ENCODE peak calls at places on chromosomes 16 and 17, in six cellular contexts. P, O, U, V, K and D are unnamed samples.

GRCh38 chr16:28090646-28091377 is 27.3 kb upstream of the GSG1L start:
- DNase-seq in P (no peak), O (no peak), U (no peak), V (peak), K (no peak), D (no peak)

GRCh38 chr16:72976047-72976746 is 71.7 kb downstream of the ZFHX3 start:
- DNase-seq in P (no peak), O (no peak), U (no peak), V (no peak), K (no peak), D (no peak)

GRCh38 chr16:21637032-21637968 is 15.1 kb downstream of the IGSF6 start:
- DNase-seq in P (no peak), O (no peak), U (no peak), V (no peak), K (no peak), D (no peak)

GRCh38 chr17:45857977-45858708 is 13.5 kb downstream of the SPPL2C start:
- DNase-seq in P (no peak), O (no peak), U (no peak), V (peak), K (no peak), D (no peak)

GRCh38 chr16:8694795-8695194 is 20.4 kb downstream of the ABAT start:
- DNase-seq in P (no peak), O (no peak), U (no peak), V (no peak), K (no peak), D (no peak)

GRCh38 chr17:6555331-6556120 is 829 bp downstream of the PITPNM3 start:
- DNase-seq in P (no peak), O (no peak), U (no peak), V (no peak), K (no peak), D (no peak)

GRCh38 chr17:21453144-21453982 is 77.2 kb downstream of the KCNJ12 start:
- DNase-seq in P (no peak), O (no peak), U (no peak), V (no peak), K (no peak), D (no peak)

GRCh38 chr16:76780556-76780955 is 410.4 kb upstream of the MON1B start:
- DNase-seq in P (no peak), O (no peak), U (no peak), V (no peak), K (no peak), D (no peak)

GRCh38 chr16:88846088-88846487 is 10.7 kb downstream of the GALNS start:
- DNase-seq in P (no peak), O (no peak), U (no peak), V (no peak), K (no peak), D (no peak)

GRCh38 chr16:11497329-11497805 is 89.4 kb downstream of the LITAF start:
- DNase-seq in P (peak), O (peak), U (peak), V (peak), K (peak), D (no peak)

GRCh38 chr16:82788919-82789318 is 162.2 kb downstream of the CDH13 start:
- DNase-seq in P (no peak), O (no peak), U (no peak), V (no peak), K (no peak), D (no peak)

GRCh38 chr17:36755586-36755985 is 154.2 kb downstream of the MRM1 start:
- DNase-seq in P (peak), O (peak), U (no peak), V (no peak), K (no peak), D (no peak)

GRCh38 chr17:50055426-50056216 is at the start of gene ITGA3:
- DNase-seq in P (peak), O (peak), U (peak), V (peak), K (no peak), D (no peak)

GRCh38 chr16:10228779-10229178 is 46.6 kb upstream of the GRIN2A start:
- DNase-seq in P (no peak), O (no peak), U (no peak), V (no peak), K (no peak), D (no peak)

GRCh38 chr16:88435437-88436355 is 17.4 kb upstream of the ZFPM1 start:
- DNase-seq in P (no peak), O (no peak), U (no peak), V (no peak), K (no peak), D (no peak)

GRCh38 chr16:19963306-19963705 is 78.7 kb upstream of the GPRC5B start:
- DNase-seq in P (no peak), O (no peak), U (peak), V (no peak), K (no peak), D (no peak)

GRCh38 chr17:58337600-58338453 is 9.2 kb upstream of the TSPOAP1 start:
- DNase-seq in P (peak), O (peak), U (peak), V (peak), K (peak), D (peak)

GRCh38 chr16:80433617-80434016 is 107.2 kb upstream of the DYNLRB2 start:
- DNase-seq in P (no peak), O (no peak), U (no peak), V (no peak), K (no peak), D (no peak)

GRCh38 chr17:67608691-67609090 is 109.0 kb upstream of the NOL11 start:
- DNase-seq in P (no peak), O (no peak), U (no peak), V (peak), K (no peak), D (peak)

GRCh38 chr17:42781639-42782401 is 1.4 kb downstream of the WNK4 start:
- DNase-seq in P (no peak), O (no peak), U (no peak), V (no peak), K (no peak), D (no peak)

GRCh38 chr17:18109935-18110334 is 1.4 kb downstream of the MYO15A start:
- DNase-seq in P (no peak), O (no peak), U (no peak), V (no peak), K (no peak), D (no peak)

DNA sequence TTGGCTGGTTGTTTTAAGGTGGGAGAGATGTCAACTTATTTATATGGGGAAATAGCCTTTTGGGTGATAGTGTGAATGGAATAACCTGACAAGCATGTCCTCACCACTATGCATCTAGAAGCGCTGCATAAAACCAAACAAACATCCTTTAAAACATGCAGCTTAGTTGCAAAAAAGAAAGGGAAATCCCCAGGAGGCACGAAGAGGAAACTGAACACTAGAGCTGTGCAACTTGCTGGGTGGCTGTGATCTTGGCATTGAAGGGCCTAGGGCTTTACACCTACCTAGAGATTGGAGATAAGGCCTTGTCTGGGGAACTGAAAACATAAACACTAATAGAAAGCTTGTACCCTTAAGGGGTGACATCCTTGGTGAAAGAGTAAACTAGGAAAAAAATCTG is 7.3 kb downstream of the C16orf54 start:
- DNase-seq in P (no peak), O (no peak), U (no peak), V (no peak), K (no peak), D (no peak)
- H3K4me3 ChIP-seq in P (no peak), O (no peak), U (no peak), V (no peak), K (no peak), D (no peak)

GRCh38 chr16:57626420-57627170 is 1.8 kb upstream of the ADGRG1 start:
- DNase-seq in P (no peak), O (no peak), U (no peak), V (no peak), K (no peak), D (no peak)

GRCh38 chr16:57628008-57628781 is at the start of gene ADGRG1:
- DNase-seq in P (peak), O (peak), U (peak), V (peak), K (peak), D (peak)

GRCh38 chr16:57628782-57629181 is 352 bp downstream of the ADGRG1 start:
- DNase-seq in P (no peak), O (no peak), U (no peak), V (no peak), K (no peak), D (no peak)

GRCh38 chr16:57624806-57625500 is 3.5 kb upstream of the ADGRG1 start:
- DNase-seq in P (no peak), O (no peak), U (no peak), V (no peak), K (no peak), D (no peak)

GRCh38 chr16:57627184-57627871 is 1.1 kb upstream of the ADGRG1 start:
- DNase-seq in P (no peak), O (no peak), U (no peak), V (peak), K (no peak), D (peak)
- TF ChIP-seq CTCF in P (peak), O (no peak), U (peak), V (peak), K (no peak), D (peak)

DNA sequence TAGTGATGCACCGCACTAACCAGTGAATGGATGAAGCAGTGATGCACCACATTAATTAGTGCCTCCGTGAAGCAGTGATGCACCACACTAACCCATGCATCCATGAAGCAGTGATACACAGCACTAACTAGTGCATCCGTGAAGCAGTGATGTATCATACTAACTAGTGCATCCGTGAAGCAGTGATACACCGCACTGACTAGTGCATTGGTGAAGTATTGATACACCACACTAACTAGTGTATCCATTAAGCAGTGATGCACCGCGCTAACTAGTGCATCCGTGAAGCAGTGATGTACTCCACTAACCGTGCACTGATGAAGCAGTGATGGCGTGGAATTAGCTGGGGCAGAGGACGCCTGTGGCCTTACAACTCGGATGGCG is 80.6 kb upstream of the NKD1 start:
- DNase-seq in P (no peak), O (no peak), U (no peak), V (no peak), K (peak), D (no peak)
- H3K4me3 ChIP-seq in P (peak), O (no peak), U (peak), V (peak), K (peak), D (no peak)

GRCh38 chr17:74478369-74479100 is 12.1 kb downstream of the CD300A start:
- DNase-seq in P (no peak), O (no peak), U (no peak), V (no peak), K (no peak), D (no peak)
- TF ChIP-seq CTCF in P (no peak), O (no peak), U (no peak), V (no peak), K (no peak), D (no peak)

DNA sequence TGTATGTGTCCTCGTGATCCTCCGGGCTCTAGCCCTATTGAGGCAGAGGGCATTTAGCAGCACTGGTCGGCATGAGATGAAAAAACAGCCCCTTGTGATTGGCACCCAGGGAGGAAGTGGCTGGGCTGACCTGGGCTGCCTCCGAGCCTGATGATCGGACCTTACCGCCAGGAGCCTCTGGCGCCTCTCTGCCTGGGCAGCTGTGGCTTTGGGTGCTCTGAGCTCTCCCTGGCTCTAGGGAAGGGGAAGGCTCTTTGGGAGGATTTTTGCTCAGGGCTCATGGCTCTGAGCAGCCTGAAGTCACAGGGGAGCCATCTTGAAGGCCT is 7.1 kb downstream of the CYGB start:
- DNase-seq in P (peak), O (no peak), U (no peak), V (no peak), K (no peak), D (no peak)
- H3K4me3 ChIP-seq in P (no peak), O (no peak), U (peak), V (no peak), K (peak), D (no peak)

GRCh38 chr17:31289790-31290189 is 7.2 kb downstream of the OMG start:
- DNase-seq in P (no peak), O (no peak), U (no peak), V (no peak), K (no peak), D (no peak)

GRCh38 chr17:31283841-31284240 is 13.2 kb downstream of the OMG start:
- DNase-seq in P (no peak), O (no peak), U (no peak), V (no peak), K (no peak), D (no peak)

GRCh38 chr17:31291820-31292219 is 5.2 kb downstream of the OMG start:
- DNase-seq in P (no peak), O (no peak), U (no peak), V (peak), K (no peak), D (no peak)

GRCh38 chr17:31281061-31281460 is 16.0 kb downstream of the OMG start:
- DNase-seq in P (no peak), O (no peak), U (no peak), V (no peak), K (no peak), D (no peak)

DNA sequence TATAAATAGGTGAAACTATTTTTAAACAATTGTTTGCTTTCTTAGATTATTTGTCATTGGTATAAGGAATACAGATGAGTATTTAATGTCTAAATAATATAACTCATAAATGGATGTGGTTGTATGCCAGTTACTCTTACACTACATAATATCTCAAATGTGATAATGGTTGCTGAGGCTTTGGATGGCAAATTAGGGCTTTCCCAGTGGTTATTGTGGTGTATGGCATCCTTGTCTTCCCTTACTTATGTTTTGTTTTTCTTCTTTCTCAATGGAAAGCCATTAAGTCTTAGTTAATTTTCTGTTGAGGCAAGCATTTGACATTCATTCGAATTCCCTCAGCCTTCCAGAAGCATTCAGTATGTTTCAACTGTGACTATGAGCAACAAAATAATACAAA is 10.5 kb downstream of the OMG start:
- DNase-seq in P (no peak), O (no peak), U (no peak), V (no peak), K (no peak), D (no peak)
- TF ChIP-seq CTCF in P (no peak), O (no peak), U (no peak), V (no peak), K (no peak), D (no peak)

DNA sequence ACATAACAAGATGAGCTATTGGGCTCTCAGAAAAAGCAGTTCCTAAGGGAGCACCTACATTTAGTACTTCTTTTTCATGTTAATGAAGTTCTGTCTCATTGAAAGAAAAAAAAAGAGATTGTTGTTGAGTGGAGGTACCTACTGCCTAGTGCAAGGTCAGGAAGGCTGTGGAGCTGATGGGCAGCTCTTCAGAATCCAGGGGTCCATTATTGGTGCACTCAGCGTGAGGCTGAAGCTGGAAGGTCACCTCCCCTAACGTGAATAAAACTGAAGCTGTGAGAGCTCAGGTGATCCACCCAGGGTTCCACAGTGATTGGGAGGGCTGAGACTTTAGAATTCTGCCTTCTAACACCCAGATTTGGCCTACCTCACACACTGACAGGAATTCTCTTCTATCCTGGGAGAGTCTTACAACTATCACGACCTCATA is 153.9 kb upstream of the TBX2 start:
- DNase-seq in P (no peak), O (no peak), U (no peak), V (no peak), K (no peak), D (no peak)
- H3K4me3 ChIP-seq in P (no peak), O (no peak), U (no peak), V (no peak), K (no peak), D (no peak)

DNA sequence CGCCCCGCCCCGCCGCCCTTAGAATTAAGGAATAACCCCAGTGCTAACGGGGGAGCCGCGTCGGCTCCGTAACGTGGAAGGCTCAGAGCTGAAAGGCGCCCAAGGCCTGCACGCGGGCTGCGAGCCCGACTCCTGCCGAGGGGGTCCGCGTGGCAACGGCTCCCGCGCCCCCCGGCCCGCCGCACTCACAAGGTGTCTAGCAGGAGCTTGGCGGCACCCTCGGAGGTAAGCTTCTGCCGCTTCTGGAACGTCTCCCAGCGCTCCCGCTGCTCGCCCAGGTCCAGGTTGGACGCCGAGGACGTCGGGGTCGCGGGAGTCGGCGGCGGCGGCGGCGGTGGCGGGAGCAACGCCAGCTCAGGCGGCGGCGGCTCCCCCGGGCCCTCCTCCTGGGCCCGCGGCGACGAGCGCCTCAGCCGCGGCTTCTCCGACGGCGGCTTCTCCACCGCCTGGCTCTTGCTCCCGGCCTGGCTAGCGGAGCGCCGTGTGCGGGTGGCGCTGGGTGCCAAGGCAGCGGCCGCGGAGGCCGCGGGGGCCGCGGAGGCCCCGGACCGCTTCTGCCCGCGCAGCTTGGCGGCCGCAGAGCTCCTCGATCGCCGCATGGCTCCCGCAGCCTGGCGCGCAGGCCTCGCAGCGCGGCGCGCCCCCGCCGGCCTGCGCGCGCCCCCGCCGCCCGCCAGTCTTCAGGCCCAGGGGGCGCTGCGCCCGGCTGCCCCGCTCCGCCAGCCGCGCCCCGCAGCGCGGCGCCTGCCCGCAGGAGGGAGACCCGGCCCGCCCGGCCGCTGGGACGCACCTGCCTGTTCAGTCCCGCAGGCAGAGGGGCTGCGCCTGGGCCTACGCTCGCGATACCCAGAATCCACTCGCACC is at the start of gene CENPV:
- DNase-seq in P (peak), O (peak), U (no peak), V (peak), K (peak), D (no peak)
- TF ChIP-seq CTCF in P (no peak), O (no peak), U (peak), V (no peak), K (no peak), D (no peak)

GRCh38 chr16:85144026-85144915 is 32.0 kb upstream of the CIBAR2 start:
- DNase-seq in P (peak), O (no peak), U (peak), V (no peak), K (no peak), D (no peak)
- H3K4me3 ChIP-seq in P (no peak), O (no peak), U (no peak), V (no peak), K (no peak), D (no peak)

GRCh38 chr16:56965939-56966515 is 4.3 kb downstream of the CETP start:
- DNase-seq in P (no peak), O (no peak), U (no peak), V (no peak), K (no peak), D (no peak)
- TF ChIP-seq CTCF in P (no peak), O (no peak), U (no peak), V (no peak), K (no peak), D (no peak)